ENCODE peak calls at places on chromosomes 6 and 20, in seven cellular contexts. A is esophagus squamous epithelium; P is CD8-positive, alpha-beta T cell; L is pancreas; F is Panc1; Y is left ventricle myocardium inferior; J is BJ. H is an unnamed sample.

GRCh38 chr20:32742322-32743236 is 688 bp downstream of the COMMD7 start:
- DNase-seq in A (no peak), P (no peak), L (no peak), F (no peak), Y (no peak), J (no peak), H (no peak)

GRCh38 chr6:85614780-85615179 is 21.1 kb upstream of the SNX14 start:
- DNase-seq in A (no peak), P (no peak), L (no peak), F (no peak), Y (no peak), J (no peak), H (no peak)

GRCh38 chr6:87407531-87407895 is 259 bp upstream of the CFAP206 start:
- DNase-seq in A (no peak), P (no peak), L (peak; percentile 51), F (peak; percentile 25), Y (no peak), J (no peak), H (peak; percentile 41)

GRCh38 chr6:113980937-113981554 is 10.1 kb upstream of the HDAC2 start:
- DNase-seq in A (no peak), P (no peak), L (no peak), F (no peak), Y (no peak), J (no peak), H (peak; percentile 40)

GRCh38 chr20:41245086-41245707 is 72.3 kb downstream of the ZHX3 start:
- DNase-seq in A (no peak), P (no peak), L (no peak), F (no peak), Y (no peak), J (no peak), H (peak; percentile 52)

GRCh38 chr6:9948600-9949138 is 466.2 kb downstream of the TFAP2A start:
- DNase-seq in A (no peak), P (no peak), L (no peak), F (no peak), Y (no peak), J (no peak), H (no peak)

GRCh38 chr20:10761786-10762185 is 88.0 kb upstream of the JAG1 start:
- DNase-seq in A (no peak), P (no peak), L (no peak), F (no peak), Y (no peak), J (no peak), H (no peak)

GRCh38 chr6:11277275-11278206 is 45.1 kb upstream of the NEDD9 start:
- DNase-seq in A (no peak), P (no peak), L (no peak), F (no peak), Y (no peak), J (peak; percentile 74), H (peak; percentile 31)

GRCh38 chr6:47434372-47435253 is 43.0 kb upstream of the CD2AP start:
- DNase-seq in A (no peak), P (no peak), L (peak; percentile 47), F (no peak), Y (no peak), J (no peak), H (no peak)

GRCh38 chr6:49004806-49005205 is 458.2 kb downstream of the MMUT start:
- DNase-seq in A (no peak), P (no peak), L (no peak), F (no peak), Y (no peak), J (no peak), H (no peak)

GRCh38 chr6:31736768-31737314 is 511 bp upstream of the CLIC1 start:
- DNase-seq in A (no peak), P (no peak), L (no peak), F (no peak), Y (no peak), J (no peak), H (no peak)

GRCh38 chr6:130417951-130418350 is 52.1 kb downstream of the TMEM200A start:
- DNase-seq in A (no peak), P (no peak), L (no peak), F (no peak), Y (no peak), J (no peak), H (peak; percentile 57)

GRCh38 chr20:48295445-48295903 is 510.2 kb upstream of the SULF2 start:
- DNase-seq in A (no peak), P (no peak), L (no peak), F (peak; percentile 61), Y (no peak), J (peak; percentile 90), H (peak; percentile 95)

GRCh38 chr6:20885076-20885475 is 350.8 kb downstream of the CDKAL1 start:
- DNase-seq in A (no peak), P (no peak), L (no peak), F (no peak), Y (no peak), J (no peak), H (no peak)

GRCh38 chr6:160348209-160348551 is at the start of gene SLC22A3:
- DNase-seq in A (no peak), P (no peak), L (no peak), F (no peak), Y (peak; percentile 48), J (no peak), H (no peak)

GRCh38 chr6:139330841-139331500 is 39.2 kb upstream of the TXLNB start:
- DNase-seq in A (no peak), P (no peak), L (no peak), F (no peak), Y (no peak), J (no peak), H (peak; percentile 35)

GRCh38 chr6:116280161-116280959 is 630 bp upstream of the TSPYL1 start:
- DNase-seq in A (no peak), P (no peak), L (no peak), F (no peak), Y (no peak), J (no peak), H (peak; percentile 30)

GRCh38 chr6:44128020-44128917 is 915 bp downstream of the TMEM63B start:
- DNase-seq in A (no peak), P (no peak), L (peak; percentile 43), F (no peak), Y (peak; percentile 40), J (no peak), H (peak; percentile 10)

GRCh38 chr20:24778585-24779031 is 170.5 kb upstream of the CST7 start:
- DNase-seq in A (no peak), P (no peak), L (peak; percentile 47), F (no peak), Y (no peak), J (no peak), H (no peak)

GRCh38 chr20:48685300-48685699 is 142.5 kb downstream of the PREX1 start:
- DNase-seq in A (no peak), P (no peak), L (no peak), F (no peak), Y (no peak), J (no peak), H (peak; percentile 25)

GRCh38 chr20:46423882-46424482 is 17.6 kb upstream of the ELMO2 start:
- DNase-seq in A (no peak), P (no peak), L (no peak), F (no peak), Y (no peak), J (no peak), H (no peak)
- H3K4me3 ChIP-seq in A (no peak overlapping the region), P (no peak overlapping the region), L (no peak overlapping the region), F (no peak overlapping the region), Y (no peak overlapping the region), J (no peak overlapping the region), H (no peak overlapping the region)

DNA sequence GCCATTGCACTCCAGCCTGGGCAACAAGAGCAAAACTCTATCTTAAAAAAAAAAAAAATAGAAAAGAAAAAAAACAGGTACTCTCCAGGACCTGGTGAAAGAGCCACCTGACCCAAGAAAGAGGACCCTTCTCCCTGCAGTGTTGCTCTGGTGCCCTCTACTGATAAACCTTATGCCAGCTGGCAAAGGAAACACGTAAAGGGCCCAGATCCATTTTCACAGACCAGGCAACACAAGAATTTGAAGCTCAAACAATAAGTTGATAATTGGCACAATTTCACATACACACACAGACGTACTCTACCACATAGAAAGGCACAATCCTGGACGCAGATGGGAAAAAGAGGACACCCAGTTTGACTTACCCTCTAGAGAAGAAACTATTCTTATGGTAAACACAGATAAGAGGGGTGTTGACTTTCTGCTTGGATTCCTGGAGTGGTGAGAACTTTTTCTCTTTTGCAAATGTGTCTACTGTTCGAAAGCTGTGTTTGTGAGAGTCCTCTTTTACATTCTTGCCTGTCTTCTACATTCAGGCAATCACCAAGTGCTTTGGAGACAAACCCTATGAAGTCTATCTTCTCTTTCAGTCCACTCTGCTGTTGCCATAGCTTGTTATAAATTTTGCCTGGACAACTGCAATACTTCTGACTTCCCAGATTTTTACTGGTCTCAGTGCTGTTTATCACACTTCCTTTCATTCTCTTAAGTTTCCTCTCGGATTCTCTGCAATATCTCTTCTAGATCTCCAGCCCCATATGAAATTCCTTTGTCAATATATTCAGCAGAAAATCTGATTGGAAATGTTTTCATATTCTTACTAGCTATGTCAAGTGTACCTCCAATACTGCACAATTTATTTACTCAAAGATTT is 6.4 kb upstream of the SNRPB start:
- DNase-seq in A (no peak), P (no peak), L (no peak), F (no peak), Y (no peak), J (no peak), H (no peak)
- TF ChIP-seq CTCF in A (no peak), P (no peak), L (no peak), F (peak; percentile 26), Y (no peak), J (peak; percentile 10), H (peak; percentile 22)

GRCh38 chr6:106772270-106773142 is 143.1 kb downstream of the QRSL1 start:
- DNase-seq in A (no peak), P (no peak), L (no peak), F (no peak), Y (no peak), J (no peak), H (no peak)

GRCh38 chr6:106771822-106772221 is 142.4 kb downstream of the QRSL1 start:
- DNase-seq in A (no peak), P (no peak), L (no peak), F (no peak), Y (no peak), J (no peak), H (no peak)

GRCh38 chr6:106770663-106771062 is 141.3 kb downstream of the QRSL1 start:
- DNase-seq in A (no peak), P (no peak), L (no peak), F (no peak), Y (no peak), J (no peak), H (no peak)

GRCh38 chr6:106767271-106767670 is 137.9 kb downstream of the QRSL1 start:
- DNase-seq in A (no peak), P (no peak), L (no peak), F (no peak), Y (no peak), J (no peak), H (no peak)

DNA sequence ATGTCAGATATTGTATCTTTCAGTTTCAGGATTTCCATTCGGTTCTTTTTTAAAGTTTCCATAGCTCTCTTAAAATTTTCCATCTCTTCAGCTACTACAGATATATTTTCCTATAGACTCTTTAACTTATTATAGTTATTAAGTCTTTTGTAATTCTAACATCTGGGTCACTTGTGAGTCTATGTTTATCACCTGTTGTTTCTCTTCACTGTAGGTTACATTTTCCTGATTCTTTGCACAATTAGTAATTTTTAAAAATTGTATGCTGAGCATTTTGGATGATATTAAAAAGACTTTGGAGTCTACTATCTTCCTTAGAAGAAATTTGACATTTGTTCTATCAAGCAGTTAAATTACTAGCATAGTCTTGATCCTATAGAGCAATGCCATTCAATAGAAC is 140.7 kb downstream of the QRSL1 start:
- DNase-seq in A (no peak), P (no peak), L (no peak), F (no peak), Y (no peak), J (no peak), H (no peak)
- H3K4me3 ChIP-seq in A (no peak overlapping the region), P (no peak overlapping the region), L (no peak overlapping the region), F (no peak overlapping the region), Y (no peak overlapping the region), J (no peak overlapping the region), H (no peak overlapping the region)

GRCh38 chr6:157229733-157230132 is 93.6 kb downstream of the TMEM242 start:
- DNase-seq in A (no peak), P (no peak), L (no peak), F (no peak), Y (no peak), J (no peak), H (no peak)
- TF ChIP-seq CTCF in A (no peak), P (no peak), L (no peak), F (no peak), Y (no peak), J (no peak), H (no peak)